ENCODE peak calls at places on chromosomes 12 and 14, in four cellular contexts. One of them, this sample, is unnamed.

GRCh38 chr12:45598761-45599160 is 130.7 kb upstream of the ARID2 start:
- DNase-seq in transverse colon: no peak
- DNase-seq in ovary: no peak
- DNase-seq in K562: no peak
- DNase-seq in this sample: no peak

GRCh38 chr14:83988274-83988673 is 1541.7 kb upstream of the FLRT2 start:
- DNase-seq in ovary: no peak
- DNase-seq in transverse colon: no peak
- DNase-seq in K562: no peak
- DNase-seq in this sample: no peak

GRCh38 chr12:12327802-12328201 is 22.2 kb downstream of the MANSC1 start:
- DNase-seq in K562: peak
- DNase-seq in ovary: no peak
- DNase-seq in transverse colon: no peak
- DNase-seq in this sample: no peak

GRCh38 chr14:54606631-54607133 is 39.8 kb downstream of the SAMD4A start:
- DNase-seq in transverse colon: no peak
- DNase-seq in K562: no peak
- DNase-seq in ovary: no peak
- DNase-seq in this sample: no peak

GRCh38 chr14:94887591-94887990 is 117.7 kb upstream of the GSC start:
- DNase-seq in transverse colon: no peak
- DNase-seq in ovary: no peak
- DNase-seq in K562: no peak
- DNase-seq in this sample: peak

GRCh38 chr12:64352181-64352580 is 38.4 kb downstream of the C12orf56 start:
- DNase-seq in ovary: no peak
- DNase-seq in transverse colon: no peak
- DNase-seq in K562: peak
- DNase-seq in this sample: no peak

GRCh38 chr14:20327005-20327869 is 5.8 kb downstream of the CCNB1IP1 start:
- DNase-seq in ovary: no peak
- DNase-seq in transverse colon: no peak
- DNase-seq in K562: peak
- DNase-seq in this sample: no peak

GRCh38 chr12:46304080-46304479 is 35.2 kb upstream of the SLC38A1 start:
- DNase-seq in transverse colon: no peak
- DNase-seq in K562: no peak
- DNase-seq in ovary: no peak
- DNase-seq in this sample: no peak

GRCh38 chr14:88904864-88905263 is 80.4 kb downstream of the TTC8 start:
- DNase-seq in K562: no peak
- DNase-seq in ovary: no peak
- DNase-seq in transverse colon: no peak
- DNase-seq in this sample: no peak

GRCh38 chr12:77979597-77980250 is 149.0 kb downstream of the NAV3 start:
- DNase-seq in transverse colon: no peak
- DNase-seq in ovary: no peak
- DNase-seq in K562: no peak
- DNase-seq in this sample: no peak

GRCh38 chr12:57899010-57899662 is 42.2 kb upstream of the ATP23 start:
- DNase-seq in transverse colon: peak
- DNase-seq in ovary: peak
- DNase-seq in K562: no peak
- DNase-seq in this sample: peak

GRCh38 chr12:116146386-116146785 is 131.1 kb downstream of the MED13L start:
- DNase-seq in ovary: no peak
- DNase-seq in transverse colon: no peak
- DNase-seq in K562: no peak
- DNase-seq in this sample: no peak

GRCh38 chr14:105894125-105894977 is 368.0 kb downstream of the TMEM121 start:
- DNase-seq in K562: peak
- DNase-seq in transverse colon: peak
- DNase-seq in ovary: no peak
- DNase-seq in this sample: peak

GRCh38 chr12:132955094-132955932 is 793 bp downstream of the ZNF605 start:
- DNase-seq in K562: no peak
- DNase-seq in transverse colon: peak
- DNase-seq in ovary: peak
- DNase-seq in this sample: peak

GRCh38 chr12:40723001-40723400 is 30.8 kb downstream of the CNTN1 start:
- DNase-seq in K562: no peak
- DNase-seq in transverse colon: no peak
- DNase-seq in ovary: no peak
- DNase-seq in this sample: no peak

GRCh38 chr12:100868487-100868886 is 73.9 kb downstream of the ANO4 start:
- DNase-seq in ovary: no peak
- DNase-seq in K562: no peak
- DNase-seq in transverse colon: no peak
- DNase-seq in this sample: no peak

GRCh38 chr14:21023174-21023573 is 1.7 kb downstream of the NDRG2 start:
- DNase-seq in transverse colon: no peak
- DNase-seq in ovary: no peak
- DNase-seq in K562: no peak
- DNase-seq in this sample: no peak

GRCh38 chr12:95214466-95214865 is 2.8 kb downstream of the FGD6 start:
- DNase-seq in transverse colon: no peak
- DNase-seq in ovary: no peak
- DNase-seq in K562: no peak
- DNase-seq in this sample: no peak

GRCh38 chr14:38357557-38357956 is 101.7 kb upstream of the CLEC14A start:
- DNase-seq in ovary: no peak
- DNase-seq in K562: no peak
- DNase-seq in transverse colon: no peak
- DNase-seq in this sample: no peak
- TF ChIP-seq POLR2A in ovary: no peak
- TF ChIP-seq POLR2A in K562: no peak
- TF ChIP-seq POLR2A in transverse colon: no peak
- TF ChIP-seq POLR2A in this sample: no peak

DNA sequence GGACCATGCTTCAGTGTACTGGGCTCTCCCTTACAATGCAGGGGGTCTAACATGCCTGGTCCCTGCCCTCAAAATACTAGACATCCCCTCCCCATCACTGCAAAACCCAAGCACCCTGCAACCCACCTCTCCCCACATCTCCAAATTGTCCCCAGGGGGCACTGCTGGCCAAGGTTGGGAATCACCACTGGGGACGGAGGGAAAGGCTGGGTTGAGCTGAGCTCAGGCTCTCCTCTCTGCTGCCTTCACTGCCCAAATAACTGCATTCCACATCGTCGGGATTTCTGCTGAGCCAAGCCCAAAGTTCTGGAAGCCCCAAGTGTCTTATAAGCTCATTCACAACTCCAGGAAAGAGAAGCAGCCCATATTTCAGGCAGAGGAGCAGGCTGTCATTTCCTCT is 69.6 kb downstream of the NT5DC3 start:
- DNase-seq in transverse colon: peak
- DNase-seq in ovary: peak
- DNase-seq in K562: peak
- DNase-seq in this sample: no peak
- TF ChIP-seq CTCF in transverse colon: peak
- TF ChIP-seq CTCF in ovary: no peak
- TF ChIP-seq CTCF in K562: peak
- TF ChIP-seq CTCF in this sample: peak

DNA sequence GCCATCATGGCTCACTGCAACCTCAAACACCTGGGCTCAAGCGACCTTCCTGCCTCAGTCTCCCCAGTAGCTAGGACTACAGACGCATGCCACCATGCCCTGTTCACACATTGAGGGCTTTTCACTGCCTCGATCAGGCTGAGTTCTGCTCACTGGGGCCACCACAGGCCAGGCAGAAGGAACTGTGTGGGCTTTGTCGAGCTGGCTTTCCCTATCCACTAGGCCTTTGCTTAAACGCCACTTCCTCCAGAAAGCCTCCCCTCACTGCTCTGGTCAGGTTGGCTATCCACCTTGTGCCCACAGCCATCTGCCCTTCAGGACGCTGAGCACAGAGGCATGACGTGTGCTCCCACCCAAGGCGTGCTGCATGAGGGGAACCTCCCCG is 45.2 kb downstream of the MLXIP start:
- DNase-seq in ovary: no peak
- DNase-seq in transverse colon: no peak
- DNase-seq in K562: no peak
- DNase-seq in this sample: peak
- H3K4me3 ChIP-seq in ovary: no peak
- H3K4me3 ChIP-seq in transverse colon: no peak
- H3K4me3 ChIP-seq in K562: no peak
- H3K4me3 ChIP-seq in this sample: no peak

DNA sequence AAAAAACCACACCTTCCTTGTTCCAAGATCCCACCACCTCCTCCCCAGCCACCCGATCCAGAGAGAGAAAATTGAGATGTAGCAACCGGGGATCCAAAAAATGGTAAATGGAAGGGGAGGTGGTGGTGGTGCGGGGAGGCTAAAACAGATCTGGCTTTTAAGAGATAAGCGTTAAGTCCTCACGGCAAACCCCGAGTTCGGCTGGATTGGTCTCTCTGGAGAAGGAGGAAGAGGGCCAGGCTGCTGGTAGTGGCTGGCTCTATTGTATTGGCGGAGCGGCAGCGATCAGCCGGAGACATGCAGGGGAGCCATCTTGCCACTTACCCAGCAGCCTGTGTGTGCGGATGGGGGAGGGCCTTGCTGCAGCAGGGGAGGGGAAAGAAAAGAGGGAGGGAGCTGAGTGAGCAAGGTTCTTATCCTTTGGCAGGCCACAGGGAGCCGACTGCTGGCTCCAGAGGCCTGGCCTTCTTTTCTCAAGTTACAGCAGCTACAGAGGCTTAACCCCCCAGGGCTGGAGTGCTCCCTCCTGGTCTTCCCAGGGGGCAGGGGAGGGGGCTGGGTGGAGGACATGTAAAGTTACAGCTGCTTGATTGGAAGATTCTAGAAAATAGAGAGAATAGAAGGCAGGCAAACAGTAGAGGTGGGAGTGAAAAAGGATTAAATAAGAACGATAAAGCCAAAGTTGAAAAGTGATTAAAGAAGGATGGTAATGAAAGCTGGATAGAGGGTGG is 14.1 kb upstream of the CDH24 start:
- DNase-seq in K562: peak
- DNase-seq in ovary: peak
- DNase-seq in transverse colon: peak
- DNase-seq in this sample: peak
- TF ChIP-seq POLR2A in K562: peak
- TF ChIP-seq POLR2A in ovary: no peak
- TF ChIP-seq POLR2A in transverse colon: peak
- TF ChIP-seq POLR2A in this sample: no peak

DNA sequence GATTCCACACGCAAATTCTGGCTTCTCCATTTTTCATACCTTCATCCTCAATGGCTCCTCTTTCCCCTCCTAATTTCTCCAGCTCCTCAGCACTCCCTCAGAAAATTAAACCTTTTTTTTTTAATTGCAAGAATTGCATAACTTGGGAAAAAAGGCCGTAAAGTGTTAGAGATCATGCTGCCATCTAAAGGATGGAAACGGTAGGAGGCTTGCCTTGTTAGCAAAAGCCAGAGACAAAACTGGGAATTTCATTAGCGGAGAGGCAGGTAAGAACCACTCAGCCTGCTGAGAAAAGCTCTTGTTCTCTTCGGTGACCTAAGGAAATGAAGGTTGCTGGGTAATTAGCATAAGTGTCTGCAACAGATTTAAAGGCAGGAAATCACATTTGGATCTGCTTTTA is 204.3 kb downstream of the AEBP2 start:
- DNase-seq in transverse colon: no peak
- DNase-seq in K562: peak
- DNase-seq in ovary: no peak
- DNase-seq in this sample: no peak
- TF ChIP-seq CTCF in transverse colon: peak
- TF ChIP-seq CTCF in K562: peak
- TF ChIP-seq CTCF in ovary: peak
- TF ChIP-seq CTCF in this sample: peak

DNA sequence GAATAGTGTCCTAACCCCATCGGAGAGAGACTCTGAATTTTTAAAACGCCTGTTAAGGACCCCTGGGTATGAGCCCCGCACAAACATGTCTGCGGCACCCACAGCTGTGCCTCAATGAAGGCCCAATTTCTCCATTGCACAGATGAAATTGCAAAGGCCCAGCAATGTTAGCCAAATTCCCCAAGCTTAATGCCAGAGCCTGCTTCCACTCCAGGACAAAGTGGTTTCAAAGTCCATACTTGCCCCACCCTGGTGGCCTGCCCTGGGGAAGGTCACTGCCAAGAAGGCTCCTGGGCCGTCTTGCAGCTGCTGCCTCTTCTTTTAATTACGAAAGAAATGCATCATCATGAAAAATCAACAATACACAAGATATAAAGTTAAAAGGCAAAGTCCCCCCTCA is 1179.7 kb downstream of the VRK1 start:
- DNase-seq in ovary: no peak
- DNase-seq in K562: no peak
- DNase-seq in transverse colon: peak
- DNase-seq in this sample: no peak
- H3K4me3 ChIP-seq in ovary: peak
- H3K4me3 ChIP-seq in K562: no peak
- H3K4me3 ChIP-seq in transverse colon: no peak
- H3K4me3 ChIP-seq in this sample: peak

DNA sequence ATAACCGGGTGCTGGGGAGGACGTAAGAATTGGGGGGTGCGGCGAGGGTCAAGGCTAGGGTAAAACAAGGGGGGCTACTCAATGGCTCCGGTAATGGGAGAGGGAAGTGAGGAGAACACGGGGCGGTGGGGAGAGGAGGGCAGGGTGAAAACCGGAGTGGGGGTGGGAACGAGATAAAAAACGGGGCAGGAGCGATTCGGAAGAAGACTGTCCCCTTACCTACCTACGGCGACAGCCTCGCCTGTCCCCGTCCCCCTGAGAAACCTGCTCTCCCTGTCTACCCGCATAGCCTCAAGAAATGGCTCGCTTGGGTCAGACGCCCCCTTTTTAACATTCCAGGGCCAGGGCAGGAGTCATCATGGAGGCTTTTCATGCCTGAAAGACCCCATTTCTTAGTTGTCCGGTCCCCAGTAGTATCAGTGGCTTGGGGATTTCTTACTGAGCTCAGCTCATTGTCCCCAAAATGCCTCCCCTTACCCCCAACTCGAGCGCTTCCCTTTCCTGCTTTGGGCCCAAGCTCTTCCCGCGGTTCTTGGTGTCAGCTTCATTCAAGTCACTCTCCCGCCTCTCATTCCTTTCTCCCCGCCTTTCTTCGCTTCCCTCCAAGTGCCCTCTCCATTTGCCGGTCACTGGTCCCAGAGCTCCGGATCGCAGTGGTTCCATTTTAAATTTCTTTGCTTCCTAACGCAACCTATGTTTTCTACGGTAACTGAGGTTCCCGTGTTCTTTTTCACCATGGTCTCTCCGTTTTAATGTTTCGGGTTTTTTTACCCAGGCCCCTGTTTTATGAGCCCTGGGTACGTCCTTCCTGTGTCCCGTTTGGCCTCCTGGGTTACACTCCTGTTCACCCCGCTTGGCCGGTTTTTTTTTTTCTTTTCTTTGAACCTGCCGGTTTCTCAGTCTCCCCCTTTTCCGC is 1.2 kb upstream of the WSB2 start:
- DNase-seq in ovary: peak
- DNase-seq in transverse colon: peak
- DNase-seq in K562: peak
- DNase-seq in this sample: peak
- TF ChIP-seq POLR2A in ovary: no peak
- TF ChIP-seq POLR2A in transverse colon: peak
- TF ChIP-seq POLR2A in K562: peak
- TF ChIP-seq POLR2A in this sample: no peak